ENCODE peak calls at places on chromosomes 4 and X, in six cellular contexts. T is left cardiac atrium, S is dermis blood vessel endothelial cell, P is A673, N is OCI-LY7, A is NCI-H1417 treated with DMSO at 0.1 percent for 48 hours. H is an unnamed sample.

GRCh38 chrX:103823591-103823990 is 8.5 kb downstream of the RAB9B start:
- DNase-seq in S (no peak), P (no peak), N (no peak), A (no peak), T (no peak), H (no peak)

GRCh38 chr4:153513596-153513995 is 47.4 kb downstream of the TMEM131L start:
- DNase-seq in N (no peak), P (peak), S (peak), A (no peak), T (no peak), H (no peak)

GRCh38 chr4:93396274-93396673 is 432.3 kb upstream of the ATOH1 start:
- DNase-seq in N (no peak), T (no peak), P (no peak), A (no peak), S (no peak), H (no peak)

GRCh38 chrX:140817943-140818342 is 108.4 kb downstream of the LINC00632 start:
- DNase-seq in A (peak), P (peak), T (no peak), S (peak), N (peak), H (no peak)

GRCh38 chr4:77473509-77473908 is 132.1 kb upstream of the CXCL13 start:
- DNase-seq in P (peak), A (no peak), N (peak), S (peak), T (no peak), H (no peak)

GRCh38 chr4:139720806-139721205 is 55.2 kb downstream of the MGST2 start:
- DNase-seq in S (no peak), P (no peak), T (no peak), A (no peak), N (no peak), H (no peak)

GRCh38 chr4:98749206-98749605 is 90.8 kb upstream of the TSPAN5 start:
- DNase-seq in P (peak), T (no peak), N (no peak), S (no peak), A (no peak), H (no peak)

GRCh38 chr4:144179152-144179739 is 38.7 kb upstream of the GYPA start:
- DNase-seq in N (no peak), A (no peak), P (no peak), T (no peak), S (no peak), H (no peak)

GRCh38 chr4:107050525-107051135 is 14.5 kb upstream of the DKK2 start:
- DNase-seq in A (no peak), S (peak), P (peak), N (peak), T (no peak), H (no peak)

GRCh38 chr4:134906404-134907023 is 704.9 kb upstream of the PABPC4L start:
- DNase-seq in N (no peak), A (peak), S (no peak), T (no peak), P (peak), H (no peak)

GRCh38 chrX:420496-421223 is 34.0 kb upstream of the PPP2R3B start:
- DNase-seq in P (no peak), S (no peak), A (no peak), N (no peak), T (no peak), H (peak)

GRCh38 chr4:73862357-73862756 is 6.8 kb upstream of the CXCL1 start:
- DNase-seq in A (no peak), T (no peak), S (peak), N (no peak), P (no peak), H (no peak)

GRCh38 chr4:82467442-82467841 is 37.1 kb downstream of the ENOPH1 start:
- DNase-seq in T (no peak), A (no peak), S (peak), N (no peak), P (peak), H (no peak)

GRCh38 chr4:126223784-126224407 is 909.1 kb downstream of the FAT4 start:
- DNase-seq in A (no peak), N (no peak), S (peak), T (no peak), P (peak), H (no peak)

GRCh38 chr4:74433541-74434172 is 11.3 kb upstream of the AREG start:
- DNase-seq in P (no peak), N (peak), T (no peak), A (no peak), S (no peak), H (no peak)

GRCh38 chr4:24495388-24495787 is 89.0 kb downstream of the DHX15 start:
- DNase-seq in N (no peak), S (no peak), T (no peak), A (no peak), P (no peak), H (no peak)

GRCh38 chrX:72634321-72634720 is 61.7 kb upstream of the HDAC8 start:
- DNase-seq in P (peak), N (no peak), T (no peak), A (no peak), S (peak), H (no peak)

GRCh38 chrX:72366178-72366577 is 60.5 kb upstream of the CITED1 start:
- DNase-seq in S (no peak), T (no peak), P (no peak), A (no peak), N (no peak), H (no peak)

GRCh38 chr4:158873795-158874359 is 105.1 kb downstream of the FNIP2 start:
- DNase-seq in A (no peak), P (no peak), N (no peak), T (no peak), S (peak), H (no peak)